ENCODE peak calls at places on chromosomes 7 and 10, in six cellular contexts. S is stimulated activated CD8-positive, alpha-beta memory T cell treated with anti-CD3 and anti-CD28 coated beads, Interleukin-15, amount 100 ng/mL, for 4 hours; U is vagina; G is spleen; H is T-helper 1 cell; Z is NCI-H446. V is an unnamed sample.

GRCh38 chr10:34124522-34125035 is 690.5 kb downstream of the PARD3 start:
- DNase-seq in S (no peak), U (no peak), G (no peak), H (no peak), Z (no peak), V (no peak)

GRCh38 chr7:127689194-127689772 is 37.3 kb downstream of the SND1 start:
- DNase-seq in S (no peak), U (no peak), G (no peak), H (no peak), Z (no peak), V (no peak)

GRCh38 chr10:33412261-33413092 is 78.0 kb upstream of the NRP1 start:
- DNase-seq in S (no peak), U (no peak), G (no peak), H (no peak), Z (no peak), V (no peak)

GRCh38 chr10:92303096-92303495 is 12.1 kb downstream of the MARCHF5 start:
- DNase-seq in S (no peak), U (no peak), G (no peak), H (no peak), Z (no peak), V (no peak)

GRCh38 chr7:140397784-140398750 is at the start of gene SLC37A3:
- DNase-seq in S (peak; percentile 75), U (no peak), G (peak; percentile 97), H (peak; percentile 81), Z (peak; percentile 31), V (peak; percentile 77)

GRCh38 chr10:31584098-31584631 is 265.1 kb downstream of the ZEB1 start:
- DNase-seq in S (no peak), U (no peak), G (peak; percentile 71), H (no peak), Z (no peak), V (no peak)

GRCh38 chr7:66502230-66503035 is 126.2 kb upstream of the KCTD7 start:
- DNase-seq in S (no peak), U (no peak), G (peak; percentile 59), H (no peak), Z (no peak), V (no peak)

GRCh38 chr10:111093741-111094380 is 17.0 kb downstream of the ADRA2A start:
- DNase-seq in S (no peak), U (no peak), G (no peak), H (no peak), Z (no peak), V (no peak)

GRCh38 chr7:85600425-85600824 is 413.6 kb upstream of the SEMA3D start:
- DNase-seq in S (no peak), U (no peak), G (no peak), H (no peak), Z (no peak), V (no peak)

GRCh38 chr7:135253851-135254815 is 20.5 kb downstream of the STRA8 start:
- DNase-seq in S (no peak), U (no peak), G (peak; percentile 82), H (no peak), Z (peak; percentile 33), V (no peak)

GRCh38 chr7:128350708-128351295 is 7.1 kb upstream of the RBM28 start:
- DNase-seq in S (no peak), U (no peak), G (no peak), H (no peak), Z (no peak), V (peak; percentile 56)

GRCh38 chr10:78765726-78766335 is 302.9 kb upstream of the ZMIZ1 start:
- DNase-seq in S (no peak), U (no peak), G (peak; percentile 41), H (no peak), Z (no peak), V (no peak)

GRCh38 chr10:103175580-103176285 is 17.3 kb downstream of the NT5C2 start:
- DNase-seq in S (no peak), U (no peak), G (no peak), H (no peak), Z (no peak), V (no peak)

GRCh38 chr7:87075671-87076404 is 16.4 kb upstream of the ELAPOR2 start:
- DNase-seq in S (no peak), U (no peak), G (no peak), H (no peak), Z (no peak), V (no peak)

GRCh38 chr7:2760098-2760889 is 72.3 kb downstream of the AMZ1 start:
- DNase-seq in S (no peak), U (no peak), G (peak; percentile 85), H (no peak), Z (no peak), V (no peak)

GRCh38 chr10:118850418-118851061 is 95.8 kb upstream of the CACUL1 start:
- DNase-seq in S (peak; percentile 26), U (no peak), G (peak; percentile 89), H (peak; percentile 48), Z (peak; percentile 4), V (peak; percentile 51)

GRCh38 chr7:51141451-51141971 is 175.1 kb downstream of the COBL start:
- DNase-seq in S (no peak), U (peak; percentile 83), G (no peak), H (no peak), Z (peak; percentile 42), V (no peak)

GRCh38 chr7:12067156-12067831 is 143.8 kb upstream of the TMEM106B start:
- DNase-seq in S (peak; percentile 24), U (no peak), G (no peak), H (peak; percentile 52), Z (peak; percentile 71), V (peak; percentile 57)

GRCh38 chr10:130179640-130180039 is 43.4 kb downstream of the GLRX3 start:
- DNase-seq in S (no peak), U (no peak), G (no peak), H (peak; percentile 32), Z (no peak), V (peak; percentile 69)

GRCh38 chr10:43814611-43815010 is 165.9 kb upstream of the ZNF32 start:
- DNase-seq in S (no peak), U (no peak), G (no peak), H (no peak), Z (no peak), V (no peak)

GRCh38 chr7:47180268-47180826 is 401.6 kb downstream of the TNS3 start:
- DNase-seq in S (no peak), U (peak; percentile 85), G (no peak), H (no peak), Z (peak; percentile 30), V (no peak)

GRCh38 chr7:134612197-134612596 is 34.5 kb upstream of the BPGM start:
- DNase-seq in S (no peak), U (no peak), G (no peak), H (no peak), Z (no peak), V (no peak)